ENCODE peak calls at places on chromosomes 5 and 9, in eight cellular contexts. C, L, M, B, K, E, V and S are unnamed samples.
A peak's percentile ranks its signal among the peaks of the same experiment; 100 is the strongest.

GRCh38 chr9:102779341-102779740 is 215.8 kb upstream of the CYLC2 start:
- DNase-seq in C (no peak), L (no peak), M (no peak), B (no peak), K (no peak), E (no peak), V (no peak), S (no peak)

GRCh38 chr9:134442486-134443168 is 116.4 kb downstream of the RXRA start:
- DNase-seq in C (no peak), L (no peak), M (no peak), B (no peak), K (no peak), E (peak; percentile 40), V (no peak), S (no peak)

GRCh38 chr5:64213568-64213967 is 47.9 kb downstream of the RNF180 start:
- DNase-seq in C (no peak), L (no peak), M (no peak), B (no peak), K (no peak), E (no peak), V (no peak), S (no peak)

GRCh38 chr5:1448511-1449011 is 3.3 kb upstream of the SLC6A3 start:
- DNase-seq in C (no peak), L (no peak), M (no peak), B (no peak), K (no peak), E (no peak), V (no peak), S (no peak)

GRCh38 chr5:37889612-37890317 is 49.9 kb upstream of the GDNF start:
- DNase-seq in C (no peak), L (no peak), M (no peak), B (no peak), K (no peak), E (no peak), V (no peak), S (peak; percentile 82)

GRCh38 chr5:44388504-44389409 is 463 bp downstream of the FGF10 start:
- DNase-seq in C (no peak), L (peak; percentile 25), M (no peak), B (no peak), K (peak; percentile 49), E (no peak), V (peak; percentile 46), S (peak; percentile 26)

GRCh38 chr5:54844905-54845566 is 140.4 kb downstream of the ESM1 start:
- DNase-seq in C (no peak), L (no peak), M (no peak), B (no peak), K (no peak), E (peak; percentile 57), V (no peak), S (peak; percentile 58)

GRCh38 chr9:127664678-127665507 is 41.9 kb upstream of the CFAP157 start:
- DNase-seq in C (no peak), L (no peak), M (no peak), B (no peak), K (no peak), E (no peak), V (no peak), S (no peak)

GRCh38 chr5:73214921-73215490 is 42.0 kb downstream of the TMEM174 start:
- DNase-seq in C (no peak), L (no peak), M (no peak), B (no peak), K (no peak), E (no peak), V (no peak), S (no peak)

GRCh38 chr9:77588319-77588937 is 59.7 kb downstream of the GNA14 start:
- DNase-seq in C (no peak), L (no peak), M (no peak), B (no peak), K (no peak), E (peak; percentile 72), V (no peak), S (peak; percentile 41)

GRCh38 chr5:141861194-141861593 is 17.0 kb downstream of the PCDH1 start:
- DNase-seq in C (no peak), L (no peak), M (no peak), B (no peak), K (no peak), E (no peak), V (no peak), S (no peak)

GRCh38 chr9:92637886-92638620 is 31.9 kb downstream of the IPPK start:
- DNase-seq in C (no peak), L (no peak), M (no peak), B (no peak), K (peak; percentile 61), E (no peak), V (peak; percentile 27), S (no peak)

GRCh38 chr9:134317431-134318414 is 8.5 kb upstream of the RXRA start:
- DNase-seq in C (no peak), L (peak; percentile 26), M (no peak), B (no peak), K (peak; percentile 53), E (no peak), V (no peak), S (no peak)

GRCh38 chr9:31412081-31412480 is 972.4 kb upstream of the ACO1 start:
- DNase-seq in C (no peak), L (no peak), M (no peak), B (no peak), K (no peak), E (no peak), V (no peak), S (no peak)

GRCh38 chr5:36241636-36242533 is at the start of gene NADK2:
- DNase-seq in C (peak; percentile 94), L (peak; percentile 97), M (peak; percentile 75), B (peak; percentile 93), K (peak; percentile 96), E (peak; percentile 98), V (peak; percentile 97), S (peak; percentile 98)

GRCh38 chr9:86064220-86064619 is 35.1 kb downstream of the GOLM1 start:
- DNase-seq in C (no peak), L (no peak), M (no peak), B (no peak), K (no peak), E (no peak), V (no peak), S (no peak)

GRCh38 chr9:132833451-132834130 is 44.5 kb downstream of the AK8 start:
- DNase-seq in C (no peak), L (no peak), M (no peak), B (no peak), K (no peak), E (no peak), V (no peak), S (no peak)

GRCh38 chr9:18092138-18092537 is 381.8 kb upstream of the ADAMTSL1 start:
- DNase-seq in C (no peak), L (no peak), M (no peak), B (no peak), K (no peak), E (no peak), V (no peak), S (no peak)

GRCh38 chr9:6931913-6932312 is 174.1 kb downstream of the KDM4C start:
- DNase-seq in C (no peak), L (peak; percentile 69), M (no peak), B (peak; percentile 55), K (no peak), E (peak; percentile 36), V (no peak), S (peak; percentile 22)

GRCh38 chr5:28648108-28648507 is 1609.7 kb upstream of the CDH9 start:
- DNase-seq in C (no peak), L (no peak), M (no peak), B (no peak), K (no peak), E (peak; percentile 16), V (no peak), S (peak; percentile 29)

GRCh38 chr5:67215592-67216471 is 19.2 kb upstream of the CD180 start:
- DNase-seq in C (peak; percentile 73), L (peak; percentile 94), M (no peak), B (peak; percentile 74), K (peak; percentile 88), E (peak; percentile 72), V (peak; percentile 84), S (peak; percentile 44)

GRCh38 chr5:177509361-177509951 is at the start of gene DOK3:
- DNase-seq in C (no peak), L (peak; percentile 69), M (no peak), B (peak; percentile 36), K (peak; percentile 91), E (no peak), V (no peak), S (no peak)

GRCh38 chr5:163362806-163363788 is 74.3 kb upstream of the CCNG1 start:
- DNase-seq in C (no peak), L (no peak), M (no peak), B (no peak), K (no peak), E (no peak), V (no peak), S (no peak)

GRCh38 chr5:173823721-173824567 is 64.2 kb upstream of the CPEB4 start:
- DNase-seq in C (peak; percentile 58), L (no peak), M (no peak), B (no peak), K (no peak), E (peak; percentile 90), V (peak; percentile 65), S (no peak)